ENCODE peak calls at places on chromosome 10, in seven cellular contexts. L, K, R, I, C, H and B are unnamed samples.

GRCh38 chr10:85642421-85643170 is 724.0 kb downstream of the GRID1 start:
- DNase-seq in C (no peak), R (no peak), K (peak), L (peak), H (no peak), I (no peak), B (no peak)

GRCh38 chr10:88389456-88389855 is 193.7 kb downstream of the RNLS start:
- DNase-seq in C (peak), H (no peak), R (no peak), K (no peak), I (peak), L (no peak), B (no peak)

GRCh38 chr10:125639846-125640245 is 43.1 kb downstream of the TEX36 start:
- DNase-seq in C (no peak), I (no peak), K (no peak), R (no peak), L (no peak), H (no peak), B (no peak)

GRCh38 chr10:110176122-110176521 is 31.3 kb upstream of the MXI1 start:
- DNase-seq in R (no peak), K (no peak), I (no peak), L (no peak), H (no peak), C (peak), B (no peak)

GRCh38 chr10:21172774-21173432 is 275.8 kb upstream of the NEBL start:
- DNase-seq in R (no peak), I (no peak), H (no peak), L (peak), K (no peak), C (no peak), B (peak)

GRCh38 chr10:119852822-119853221 is 19.8 kb downstream of the MCMBP start:
- DNase-seq in I (no peak), K (no peak), R (no peak), C (no peak), L (no peak), H (no peak), B (no peak)

GRCh38 chr10:63614371-63614891 is 93.2 kb downstream of the REEP3 start:
- DNase-seq in R (no peak), H (no peak), L (no peak), K (no peak), I (peak), C (peak), B (no peak)

GRCh38 chr10:104707602-104708160 is 66.6 kb downstream of the SORCS3 start:
- DNase-seq in L (no peak), I (no peak), C (no peak), K (no peak), H (no peak), R (no peak), B (no peak)

GRCh38 chr10:121974535-121975294 is at the start of gene NSMCE4A:
- DNase-seq in R (peak), C (peak), K (no peak), I (peak), L (peak), H (peak), B (peak)

GRCh38 chr10:42933454-42934340 is 143.2 kb upstream of the RET start:
- DNase-seq in K (no peak), H (no peak), L (no peak), C (peak), I (no peak), R (no peak), B (no peak)

GRCh38 chr10:123778719-123779118 is 112.6 kb downstream of the GPR26 start:
- DNase-seq in C (no peak), H (no peak), I (no peak), K (no peak), L (no peak), R (no peak), B (no peak)

GRCh38 chr10:336247-336646 is 201.0 kb downstream of the ZMYND11 start:
- DNase-seq in R (no peak), L (no peak), H (no peak), K (peak), I (no peak), C (no peak), B (no peak)

GRCh38 chr10:92923416-92923815 is 75.1 kb downstream of the EXOC6 start:
- DNase-seq in K (no peak), C (no peak), H (no peak), I (no peak), L (no peak), R (no peak), B (no peak)

GRCh38 chr10:71548494-71548846 is 151.8 kb downstream of the CDH23 start:
- DNase-seq in R (no peak), H (no peak), C (no peak), K (no peak), L (no peak), I (no peak), B (no peak)

GRCh38 chr10:116418394-116418793 is 9.3 kb upstream of the PNLIPRP3 start:
- DNase-seq in L (no peak), K (no peak), H (no peak), R (no peak), C (no peak), I (no peak), B (no peak)

GRCh38 chr10:18607503-18607902 is 43.9 kb downstream of the NSUN6 start:
- DNase-seq in R (no peak), C (peak), L (peak), K (peak), H (no peak), I (peak), B (peak)

GRCh38 chr10:129926066-129927055 is 37.7 kb downstream of the EBF3 start:
- DNase-seq in C (no peak), R (no peak), L (no peak), K (no peak), H (no peak), I (no peak), B (no peak)

GRCh38 chr10:100607439-100607838 is 71.7 kb downstream of the HIF1AN start:
- DNase-seq in C (no peak), L (no peak), K (no peak), I (no peak), R (no peak), H (no peak), B (no peak)